ENCODE peak calls at places on chromosome 20, in six cellular contexts. V, E, T, H, S and U are unnamed samples.

GRCh38 chr20:25300496-25301170 is 52.7 kb downstream of the PYGB start:
- DNase-seq in H (no peak), V (no peak), E (no peak), S (no peak), T (no peak), U (no peak)

GRCh38 chr20:57608516-57608915 is 11.7 kb downstream of the ZBP1 start:
- DNase-seq in T (no peak), H (no peak), S (no peak), V (no peak), E (no peak), U (no peak)

GRCh38 chr20:17023811-17024210 is 203.0 kb upstream of the PCSK2 start:
- DNase-seq in H (no peak), T (no peak), E (no peak), V (no peak), S (no peak), U (no peak)

GRCh38 chr20:3330046-3330741 is 77.3 kb downstream of the DNAAF9 start:
- DNase-seq in T (no peak), E (no peak), H (no peak), V (no peak), S (no peak), U (peak)

GRCh38 chr20:57432874-57433491 is 41.8 kb downstream of the RBM38 start:
- DNase-seq in T (no peak), H (peak), V (peak), E (no peak), S (no peak), U (peak)

GRCh38 chr20:54433653-54434052 is 41.7 kb upstream of the DOK5 start:
- DNase-seq in T (no peak), V (no peak), H (no peak), E (no peak), S (no peak), U (no peak)

GRCh38 chr20:2729251-2729713 is 36.7 kb downstream of the EBF4 start:
- DNase-seq in H (no peak), E (no peak), T (no peak), V (no peak), S (no peak), U (no peak)

GRCh38 chr20:6160736-6161135 is 37.9 kb upstream of the FERMT1 start:
- DNase-seq in T (no peak), V (no peak), H (no peak), S (no peak), E (no peak), U (no peak)

GRCh38 chr20:37571033-37571432 is 43.4 kb upstream of the BLCAP start:
- DNase-seq in E (no peak), T (no peak), S (no peak), H (no peak), V (no peak), U (no peak)

GRCh38 chr20:32806356-32806755 is 13.4 kb upstream of the MAPRE1 start:
- DNase-seq in T (no peak), S (no peak), H (no peak), V (no peak), E (no peak), U (no peak)

GRCh38 chr20:57309544-57310115 is 20.0 kb upstream of the SPO11 start:
- DNase-seq in H (no peak), S (no peak), V (no peak), T (no peak), E (no peak), U (no peak)

GRCh38 chr20:31642837-31643236 is 5.1 kb downstream of the COX4I2 start:
- DNase-seq in S (no peak), H (no peak), T (no peak), V (no peak), E (no peak), U (no peak)

GRCh38 chr20:57884956-57885355 is 175.1 kb upstream of the PMEPA1 start:
- DNase-seq in H (no peak), T (no peak), S (no peak), V (no peak), E (no peak), U (no peak)

GRCh38 chr20:25399038-25399430 is 8.4 kb upstream of the ABHD12 start:
- DNase-seq in S (peak), T (peak), E (peak), H (no peak), V (peak), U (peak)

GRCh38 chr20:58634818-58635665 is 16.0 kb upstream of the STX16 start:
- DNase-seq in S (no peak), V (peak), H (no peak), E (no peak), T (no peak), U (no peak)

GRCh38 chr20:33301192-33301930 is 18.3 kb downstream of the BPIFB1 start:
- DNase-seq in H (no peak), T (no peak), S (no peak), E (peak), V (peak), U (no peak)

GRCh38 chr20:2692036-2692885 is at the start of gene EBF4:
- DNase-seq in H (no peak), T (peak), V (peak), S (no peak), E (peak), U (peak)

GRCh38 chr20:58466309-58466708 is 48.9 kb downstream of the APCDD1L start:
- DNase-seq in H (no peak), V (no peak), T (no peak), E (no peak), S (no peak), U (no peak)

GRCh38 chr20:38321959-38322598 is 18.1 kb downstream of the BPI start:
- DNase-seq in S (peak), H (no peak), T (peak), V (peak), E (peak), U (peak)

GRCh38 chr20:51631011-51631950 is 88.8 kb upstream of the NFATC2 start:
- DNase-seq in S (peak), T (peak), H (no peak), E (peak), V (no peak), U (peak)

GRCh38 chr20:38278150-38278549 is 17.6 kb upstream of the KIAA1755 start:
- DNase-seq in H (no peak), E (no peak), S (no peak), V (no peak), T (no peak), U (no peak)

GRCh38 chr20:63095718-63096654 is 89.2 kb upstream of the BHLHE23 start:
- DNase-seq in T (no peak), V (no peak), H (no peak), S (no peak), E (no peak), U (no peak)

GRCh38 chr20:59456342-59457132 is 147.8 kb upstream of the PHACTR3 start:
- DNase-seq in H (no peak), S (no peak), T (no peak), V (no peak), E (no peak), U (no peak)

GRCh38 chr20:38831049-38831691 is 25.7 kb downstream of the PPP1R16B start:
- DNase-seq in S (no peak), H (no peak), E (no peak), V (no peak), T (no peak), U (no peak)

GRCh38 chr20:51628533-51629398 is 86.2 kb upstream of the NFATC2 start:
- DNase-seq in H (no peak), V (no peak), S (peak), E (no peak), T (peak), U (no peak)

GRCh38 chr20:20331796-20332195 is 36.1 kb upstream of the INSM1 start:
- DNase-seq in E (no peak), V (no peak), H (no peak), S (no peak), T (no peak), U (peak)

GRCh38 chr20:10651227-10651990 is 22.4 kb downstream of the JAG1 start:
- DNase-seq in E (no peak), S (no peak), V (no peak), H (no peak), T (peak), U (no peak)

GRCh38 chr20:50554694-50555579 is 44.8 kb downstream of the PTPN1 start:
- DNase-seq in T (no peak), V (no peak), E (no peak), H (no peak), S (no peak), U (no peak)

GRCh38 chr20:57547250-57547649 is 13.7 kb upstream of the PCK1 start:
- DNase-seq in T (no peak), V (no peak), S (peak), E (peak), H (no peak), U (no peak)

GRCh38 chr20:3645309-3646066 is 17.7 kb downstream of the GFRA4 start:
- DNase-seq in E (no peak), V (no peak), H (no peak), S (no peak), T (no peak), U (no peak)

GRCh38 chr20:41387433-41387832 is 20.8 kb upstream of the EMILIN3 start:
- DNase-seq in S (peak), H (no peak), E (no peak), T (no peak), V (peak), U (no peak)

GRCh38 chr20:4449977-4450715 is 271.6 kb upstream of the PRND start:
- DNase-seq in T (no peak), V (no peak), S (peak), H (no peak), E (peak), U (peak)

GRCh38 chr20:38224534-38224933 is 36.0 kb downstream of the KIAA1755 start:
- DNase-seq in S (no peak), E (no peak), H (no peak), V (no peak), T (no peak), U (peak)

GRCh38 chr20:7926767-7927166 is 13.5 kb downstream of the HAO1 start:
- DNase-seq in T (peak), V (no peak), E (no peak), S (peak), H (no peak), U (peak)

GRCh38 chr20:59646487-59646886 is 42.1 kb downstream of the PHACTR3 start:
- DNase-seq in T (no peak), V (no peak), S (no peak), H (no peak), E (no peak), U (no peak)

GRCh38 chr20:13147971-13148370 is 73.1 kb upstream of the ISM1 start:
- DNase-seq in S (no peak), E (no peak), H (no peak), T (no peak), V (no peak), U (no peak)

GRCh38 chr20:59354460-59354859 is 54.0 kb downstream of the EDN3 start:
- DNase-seq in T (no peak), S (no peak), E (no peak), H (no peak), V (no peak), U (no peak)

GRCh38 chr20:61745397-61746146 is 320.1 kb downstream of the TAF4 start:
- DNase-seq in E (no peak), T (no peak), V (no peak), S (no peak), H (no peak), U (no peak)

DNA sequence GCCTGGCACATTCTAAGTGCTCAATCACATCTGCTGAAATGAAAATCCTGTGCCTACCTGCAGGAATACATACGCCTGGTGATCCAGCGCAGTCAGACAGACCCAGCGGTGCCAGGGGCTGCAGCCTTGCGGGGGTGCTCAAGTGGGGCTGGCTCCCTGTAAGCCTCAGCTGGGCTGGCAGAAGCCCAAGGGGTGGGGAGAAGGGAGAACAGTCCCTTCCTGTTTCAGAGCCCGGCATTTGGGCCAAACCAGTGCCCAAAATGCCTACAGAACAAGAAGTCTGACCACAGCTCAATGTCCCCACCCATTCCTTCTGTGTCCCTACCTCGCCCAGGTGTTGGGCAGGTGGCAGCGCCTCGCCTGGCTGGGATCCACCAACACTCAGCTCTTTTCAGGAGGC is 22.6 kb downstream of the KCNK15 start:
- DNase-seq in V (no peak), H (no peak), T (no peak), E (no peak), S (no peak), U (no peak)
- TF ChIP-seq POLR2A in V (no peak), H (no peak), T (no peak), E (no peak), S (no peak), U (no peak)

GRCh38 chr20:48657426-48658197 is 170.2 kb downstream of the PREX1 start:
- DNase-seq in S (peak), E (peak), T (peak), H (peak), V (peak), U (peak)
- TF ChIP-seq MYC in S (peak), E (no peak), T (no peak), H (no peak), V (no peak), U (no peak)

DNA sequence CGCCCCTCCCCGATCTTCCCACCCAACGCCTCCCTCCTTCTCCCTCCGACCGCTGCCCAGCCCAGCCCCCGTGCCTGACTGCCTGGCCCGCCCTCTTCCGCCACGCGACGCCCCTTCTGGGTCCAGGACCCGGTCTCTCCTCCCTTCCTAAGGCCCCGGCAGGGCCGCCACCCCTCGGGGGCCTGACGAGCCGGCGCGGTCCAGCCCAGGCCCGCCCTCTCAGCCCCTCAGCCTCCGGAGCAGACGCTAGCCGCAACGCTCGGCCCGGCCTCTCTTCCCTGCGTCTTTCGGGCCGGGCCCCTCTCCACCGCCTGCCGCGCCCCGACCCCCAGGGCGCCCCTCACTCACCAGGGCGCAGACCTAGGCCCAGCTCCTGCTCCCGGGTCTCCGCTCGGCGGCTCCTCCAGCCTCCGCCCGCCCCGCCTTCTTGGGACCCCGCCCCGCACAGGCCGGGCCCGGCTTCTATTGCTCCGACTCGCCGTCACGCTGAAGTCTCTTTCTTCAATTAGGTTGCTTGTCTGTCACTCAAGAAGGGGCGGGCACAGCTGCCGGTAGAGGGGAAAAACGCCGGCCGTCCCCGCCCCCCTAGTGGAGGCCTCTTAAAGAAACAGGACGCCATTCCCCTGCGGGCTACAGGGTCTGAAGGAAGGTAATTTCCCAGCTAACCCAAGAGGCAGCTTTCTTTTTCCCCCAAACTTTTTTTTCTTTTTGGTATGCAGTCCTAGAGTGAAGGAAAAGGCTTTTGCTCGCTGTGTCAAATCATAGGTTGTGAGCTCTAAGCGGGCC is at the start of gene ELMO2:
- DNase-seq in V (peak), T (peak), H (peak), S (peak), E (peak), U (peak)
- TF ChIP-seq POLR2A in V (peak), T (no peak), H (peak), S (peak), E (peak), U (no peak)

DNA sequence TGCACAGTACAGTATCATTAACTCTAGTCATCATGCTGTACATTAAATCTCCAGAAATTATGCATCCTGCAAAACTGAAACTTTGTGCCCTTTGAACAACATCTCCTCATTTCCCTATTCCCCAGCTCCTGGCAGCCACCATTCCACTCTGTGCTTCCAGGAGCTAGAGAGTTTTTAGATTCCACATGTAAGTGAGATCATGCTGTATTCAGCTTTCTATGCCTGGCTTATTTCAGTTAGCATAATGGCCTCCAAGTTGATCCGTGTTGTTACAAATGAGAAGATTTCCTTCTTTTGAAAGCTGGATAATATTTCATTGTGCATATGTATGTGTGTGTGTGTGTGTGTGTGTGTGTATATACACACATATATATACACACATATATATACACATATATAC is 86.9 kb upstream of the SLC24A3 start:
- DNase-seq in H (no peak), E (no peak), S (no peak), V (no peak), T (no peak), U (no peak)
- TF ChIP-seq MYC in H (no peak), E (no peak), S (no peak), V (no peak), T (no peak), U (no peak)

DNA sequence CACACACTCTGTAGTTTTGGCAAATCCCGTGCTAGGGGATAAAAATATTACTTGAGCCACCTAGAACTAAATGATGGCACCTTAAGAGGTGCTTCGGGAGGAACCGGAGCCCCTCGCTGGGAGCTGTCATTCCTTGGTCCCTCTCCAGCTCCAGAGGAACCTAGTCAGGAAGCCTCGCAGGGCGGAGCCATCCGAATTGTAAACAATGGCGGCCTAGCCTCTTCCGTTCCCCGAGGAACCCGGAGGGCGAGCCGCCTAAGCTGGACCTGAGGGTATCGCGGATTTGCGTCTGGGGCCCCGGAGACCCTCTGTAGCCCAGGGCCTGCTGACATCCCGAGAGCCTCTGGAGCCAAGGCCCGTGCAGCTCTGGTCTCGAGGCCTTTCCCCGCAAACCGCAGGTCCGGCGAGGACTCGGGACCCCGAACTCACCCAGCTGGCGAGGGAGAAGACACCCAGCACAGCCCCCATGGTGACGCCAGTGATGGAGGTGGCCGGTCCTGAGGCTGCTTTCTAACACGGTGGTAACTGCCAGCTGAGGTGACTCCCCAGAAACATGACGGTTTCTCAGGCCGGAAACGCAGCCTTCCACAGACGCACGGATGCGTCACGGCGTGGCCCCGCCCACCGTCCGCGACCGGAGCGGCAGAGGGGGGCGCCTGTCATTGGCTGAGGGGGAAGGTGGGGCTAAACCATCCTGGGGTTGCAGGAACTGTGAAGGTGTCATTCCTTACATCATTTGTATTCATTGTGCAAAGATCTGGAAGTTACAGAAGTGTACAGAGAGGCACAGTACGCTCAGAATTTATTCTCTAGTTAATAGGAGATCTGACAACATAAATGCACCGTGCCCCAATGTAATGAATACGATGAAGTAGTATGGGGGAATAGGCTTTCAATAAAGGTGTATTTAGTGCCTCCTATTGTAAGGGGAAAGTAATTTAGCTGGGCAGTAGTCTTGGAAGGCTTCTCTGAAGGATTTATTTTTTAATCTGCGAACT is at the start of gene SERINC3:
- DNase-seq in S (peak), E (peak), V (peak), T (peak), H (peak), U (peak)
- TF ChIP-seq POLR2A in S (peak), E (peak), V (peak), T (peak), H (peak), U (peak)

GRCh38 chr20:36091561-36092423 is 62.7 kb upstream of the EPB41L1 start:
- DNase-seq in V (no peak), H (no peak), S (no peak), E (no peak), T (no peak), U (no peak)

GRCh38 chr20:36094497-36094896 is 60.0 kb upstream of the EPB41L1 start:
- DNase-seq in S (no peak), T (peak), H (no peak), V (no peak), E (no peak), U (no peak)

GRCh38 chr20:36093804-36094145 is 60.8 kb upstream of the EPB41L1 start:
- DNase-seq in S (no peak), H (no peak), T (no peak), V (no peak), E (no peak), U (no peak)

GRCh38 chr20:36093025-36093803 is 61.3 kb upstream of the EPB41L1 start:
- DNase-seq in T (peak), H (no peak), E (no peak), V (peak), S (no peak), U (peak)

GRCh38 chr20:36092424-36093024 is 62.0 kb upstream of the EPB41L1 start:
- DNase-seq in S (no peak), H (no peak), V (peak), T (peak), E (no peak), U (peak)
- TF ChIP-seq MYC in S (no peak), H (no peak), V (no peak), T (no peak), E (no peak), U (no peak)